ENCODE peak calls at places on chromosome 6, in four cellular contexts. E is fibroblast of mammary gland; N is CD8-positive, alpha-beta T cell; C is ureter. H is an unnamed sample.

GRCh38 chr6:118594877-118595276 is 46.8 kb downstream of the PLN start:
- DNase-seq in E (no peak), N (no peak), C (no peak), H (no peak)

GRCh38 chr6:163780993-163781392 is 366.5 kb downstream of the QKI start:
- DNase-seq in E (no peak), N (no peak), C (peak), H (no peak)

GRCh38 chr6:62392289-62392688 is 106.3 kb upstream of the KHDRBS2 start:
- DNase-seq in E (no peak), N (no peak), C (no peak), H (no peak)

GRCh38 chr6:18795726-18796125 is 408.6 kb downstream of the RNF144B start:
- DNase-seq in E (no peak), N (no peak), C (no peak), H (no peak)

GRCh38 chr6:118152524-118152923 is 245.5 kb downstream of the SLC35F1 start:
- DNase-seq in E (no peak), N (no peak), C (no peak), H (no peak)

GRCh38 chr6:14118091-14118439 is 493 bp downstream of the CD83 start:
- DNase-seq in E (no peak), N (no peak), C (no peak), H (no peak)

GRCh38 chr6:25263602-25264001 is 15.6 kb upstream of the CARMIL1 start:
- DNase-seq in E (peak), N (no peak), C (no peak), H (no peak)

GRCh38 chr6:89834884-89835792 is 5.5 kb downstream of the CASP8AP2 start:
- DNase-seq in E (peak), N (peak), C (no peak), H (no peak)

GRCh38 chr6:14804001-14804401 is 441.9 kb upstream of the JARID2 start:
- DNase-seq in E (no peak), N (no peak), C (no peak), H (no peak)

GRCh38 chr6:109743739-109744138 is 52.6 kb downstream of the FIG4 start:
- DNase-seq in E (peak), N (no peak), C (no peak), H (no peak)

GRCh38 chr6:108927927-108928326 is 79.7 kb downstream of the ARMC2 start:
- DNase-seq in E (peak), N (no peak), C (no peak), H (no peak)

GRCh38 chr6:28488916-28489365 is 26.7 kb downstream of the GPX6 start:
- DNase-seq in E (peak), N (no peak), C (no peak), H (no peak)